ENCODE peak calls at places on chromosomes 12 and 14, in seven cellular contexts. E is stimulated activated CD8-positive, alpha-beta memory T cell treated with anti-CD3 and anti-CD28 coated beads, Interleukin-2, amount 100 ng/mL, for 48 hours; K is fibroblast of pulmonary artery; C is RWPE2; W is AG20443; Q is activated gamma-delta T cell treated with Interleukin-2 at 50 U/mL for 16 hours; M is stimulated activated CD4-positive, alpha-beta T cell treated with anti-CD3 and anti-CD28 coated beads, Interleukin-2, amount 100 ng/mL, for 48 hours. G is an unnamed sample.

GRCh38 chr14:73489481-73490175 is 1.1 kb upstream of the RIOX1 start:
- DNase-seq in C (no peak), Q (no peak), E (no peak), W (no peak), M (no peak), K (no peak), G (no peak)

GRCh38 chr12:6214633-6215032 is 14.4 kb downstream of the CD9 start:
- DNase-seq in M (no peak), W (no peak), K (no peak), C (no peak), Q (no peak), E (no peak), G (no peak)

GRCh38 chr12:56377310-56377988 is 14.8 kb upstream of the APOF start:
- DNase-seq in C (no peak), K (peak), E (no peak), Q (no peak), M (no peak), W (no peak), G (peak)

GRCh38 chr12:64450711-64451486 is 1.0 kb upstream of the TBK1 start:
- DNase-seq in W (peak), M (no peak), E (no peak), Q (no peak), C (no peak), K (no peak), G (no peak)

GRCh38 chr14:60724080-60724618 is at the start of gene SIX4:
- DNase-seq in M (peak), C (peak), W (peak), Q (peak), E (no peak), K (peak), G (peak)

GRCh38 chr12:12319501-12320322 is 30.3 kb downstream of the MANSC1 start:
- DNase-seq in W (no peak), Q (no peak), E (no peak), K (no peak), M (no peak), C (no peak), G (no peak)

GRCh38 chr12:41269056-41269455 is 80.9 kb downstream of the PDZRN4 start:
- DNase-seq in K (no peak), C (no peak), E (no peak), M (no peak), Q (no peak), W (no peak), G (no peak)

GRCh38 chr12:92717202-92717601 is 14.4 kb downstream of the PLEKHG7 start:
- DNase-seq in M (no peak), E (no peak), Q (no peak), C (no peak), K (peak), W (peak), G (peak)

GRCh38 chr12:122100568-122100967 is 22.0 kb downstream of the MLXIP start:
- DNase-seq in K (no peak), E (no peak), W (no peak), Q (no peak), M (no peak), C (no peak), G (no peak)

GRCh38 chr12:26939192-26939832 is 1.0 kb downstream of the FGFR1OP2 start:
- DNase-seq in E (no peak), K (no peak), M (no peak), W (no peak), Q (no peak), C (no peak), G (no peak)

GRCh38 chr14:83940253-83940652 is 1589.7 kb upstream of the FLRT2 start:
- DNase-seq in Q (no peak), M (no peak), E (no peak), W (no peak), C (no peak), K (peak), G (no peak)